ENCODE peak calls at places on chromosomes 1 and 21, in six cellular contexts. E is H9, M is colonic mucosa, A is heart left ventricle, R is SJCRH30, P is SK-N-SH. G is an unnamed sample.

GRCh38 chr1:30857062-30857461 is 51.5 kb downstream of the SDC3 start:
- DNase-seq in E (no peak), M (no peak), A (no peak), R (no peak), P (no peak), G (no peak)

GRCh38 chr21:27190601-27191000 is 223.7 kb upstream of the ADAMTS5 start:
- DNase-seq in E (no peak), M (no peak), A (no peak), R (no peak), P (no peak), G (no peak)

GRCh38 chr21:43308511-43309283 is 118.2 kb downstream of the SIK1 start:
- DNase-seq in E (no peak), M (no peak), A (peak; percentile 18), R (no peak), P (no peak), G (no peak)

GRCh38 chr1:199121047-199121446 is 482.2 kb downstream of the PTPRC start:
- DNase-seq in E (no peak), M (no peak), A (no peak), R (no peak), P (no peak), G (no peak)

GRCh38 chr1:27296773-27297214 is 25.2 kb upstream of the TMEM222 start:
- DNase-seq in E (peak; percentile 75), M (peak; percentile 77), A (peak; percentile 67), R (peak; percentile 69), P (peak; percentile 75), G (peak; percentile 77)

GRCh38 chr1:67818725-67819301 is 14.5 kb downstream of the GNG12 start:
- DNase-seq in E (no peak), M (peak; percentile 70), A (no peak), R (no peak), P (no peak), G (no peak)

GRCh38 chr1:89552481-89553194 is 28.0 kb downstream of the LRRC8B start:
- DNase-seq in E (no peak), M (no peak), A (no peak), R (no peak), P (no peak), G (no peak)

GRCh38 chr1:38296047-38296446 is 249.5 kb upstream of the POU3F1 start:
- DNase-seq in E (no peak), M (no peak), A (no peak), R (no peak), P (no peak), G (no peak)

GRCh38 chr1:218266356-218266755 is 18.7 kb upstream of the RRP15 start:
- DNase-seq in E (no peak), M (no peak), A (no peak), R (no peak), P (no peak), G (no peak)

GRCh38 chr1:147717051-147717705 is 43.2 kb downstream of the GJA5 start:
- DNase-seq in E (no peak), M (peak; percentile 90), A (no peak), R (no peak), P (no peak), G (no peak)

GRCh38 chr1:89822999-89823628 is 2.3 kb downstream of the LRRC8D start:
- DNase-seq in E (no peak), M (no peak), A (no peak), R (no peak), P (no peak), G (no peak)

GRCh38 chr1:158329807-158330206 is 1.5 kb downstream of the CD1B start:
- DNase-seq in E (no peak), M (no peak), A (no peak), R (no peak), P (no peak), G (no peak)

GRCh38 chr1:202255343-202255742 is 61.7 kb downstream of the LGR6 start:
- DNase-seq in E (no peak), M (no peak), A (no peak), R (no peak), P (no peak), G (no peak)

GRCh38 chr1:49187054-49187453 is 410.4 kb upstream of the BEND5 start:
- DNase-seq in E (no peak), M (no peak), A (no peak), R (no peak), P (no peak), G (no peak)

DNA sequence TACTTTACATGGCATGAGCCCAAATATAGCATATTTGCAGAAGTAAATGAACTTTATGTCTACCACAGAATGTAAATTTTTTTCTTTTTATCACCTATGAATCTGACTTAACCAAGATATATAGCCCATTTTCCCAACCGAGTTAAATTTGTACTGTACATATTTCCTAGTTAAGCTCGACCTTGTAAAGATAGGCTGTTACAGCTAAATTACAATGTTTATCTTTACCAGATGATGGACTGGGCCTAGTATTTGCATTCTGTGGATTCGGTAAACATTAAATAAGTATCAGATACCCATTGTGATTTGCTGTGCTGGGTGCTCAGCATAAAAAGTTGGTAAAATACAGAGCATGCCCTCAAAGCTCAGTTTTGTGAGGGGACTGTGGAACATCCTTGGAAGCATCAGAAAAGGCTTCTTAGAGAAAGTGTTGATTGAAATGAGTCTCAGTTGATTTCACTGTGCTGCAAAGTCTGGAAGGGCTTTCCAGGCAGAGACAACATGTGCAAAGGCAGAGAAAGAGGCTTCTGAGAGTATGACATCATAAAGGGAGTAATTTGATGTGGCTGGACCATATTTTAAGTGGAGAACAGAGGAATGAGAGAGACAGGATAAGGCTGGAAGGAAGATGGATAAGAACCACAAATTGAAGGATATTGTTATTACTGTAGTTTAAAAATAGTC is 27.4 kb downstream of the MORC3 start:
- DNase-seq in E (no peak), M (no peak), A (no peak), R (no peak), P (no peak), G (no peak)
- H3K4me1 ChIP-seq in E (no peaks in the 10 kb centered on the region), M (no peaks in the 10 kb centered on the region), A (no peaks in the 10 kb centered on the region), R (no peaks in the 10 kb centered on the region), P (peaks cover 11% of the 10 kb centered on the region), G (no peaks in the 10 kb centered on the region)

DNA sequence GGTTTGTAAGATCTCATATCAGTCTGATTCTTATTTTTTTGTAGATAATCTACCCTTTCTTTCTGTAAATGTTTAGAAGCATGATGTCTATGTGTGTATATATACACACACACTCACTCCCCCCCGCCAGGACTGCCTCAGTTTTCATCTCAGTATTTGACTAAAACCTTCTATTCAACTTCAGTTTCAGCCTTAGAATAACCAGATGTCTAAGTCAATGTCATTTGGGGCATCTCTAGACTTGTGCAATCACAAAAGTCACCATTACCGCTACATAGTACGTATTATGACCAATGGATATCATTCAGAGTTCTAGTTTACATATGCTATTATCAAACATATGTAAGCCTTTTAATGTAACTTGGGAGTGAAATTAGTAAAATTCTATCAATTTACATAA is 53.3 kb upstream of the BOLA1 start:
- DNase-seq in E (no peak), M (peak; percentile 16), A (no peak), R (no peak), P (no peak), G (no peak)
- H3K4me1 ChIP-seq in E (peaks cover 6% of the 10 kb centered on the region), M (peaks cover 11% of the 10 kb centered on the region), A (peaks cover 29% of the 10 kb centered on the region), R (peaks cover 6% of the 10 kb centered on the region), P (peaks cover 13% of the 10 kb centered on the region), G (peaks cover 31% of the 10 kb centered on the region)

GRCh38 chr1:207867136-207868081 is 43.5 kb downstream of the CD34 start:
- DNase-seq in E (no peak), M (peak; percentile 65), A (peak; percentile 77), R (no peak), P (peak; percentile 22), G (peak; percentile 42)

GRCh38 chr1:207868252-207868768 is 42.6 kb downstream of the CD34 start:
- DNase-seq in E (no peak), M (peak; percentile 81), A (peak; percentile 60), R (no peak), P (peak; percentile 54), G (peak; percentile 38)

GRCh38 chr1:207868769-207869721 is 41.9 kb downstream of the CD34 start:
- DNase-seq in E (peak; percentile 75), M (peak; percentile 81), A (peak; percentile 87), R (peak; percentile 61), P (peak; percentile 93), G (peak; percentile 82)

GRCh38 chr1:207863893-207864535 is 46.9 kb downstream of the CD34 start:
- DNase-seq in E (no peak), M (no peak), A (peak; percentile 52), R (no peak), P (no peak), G (no peak)

DNA sequence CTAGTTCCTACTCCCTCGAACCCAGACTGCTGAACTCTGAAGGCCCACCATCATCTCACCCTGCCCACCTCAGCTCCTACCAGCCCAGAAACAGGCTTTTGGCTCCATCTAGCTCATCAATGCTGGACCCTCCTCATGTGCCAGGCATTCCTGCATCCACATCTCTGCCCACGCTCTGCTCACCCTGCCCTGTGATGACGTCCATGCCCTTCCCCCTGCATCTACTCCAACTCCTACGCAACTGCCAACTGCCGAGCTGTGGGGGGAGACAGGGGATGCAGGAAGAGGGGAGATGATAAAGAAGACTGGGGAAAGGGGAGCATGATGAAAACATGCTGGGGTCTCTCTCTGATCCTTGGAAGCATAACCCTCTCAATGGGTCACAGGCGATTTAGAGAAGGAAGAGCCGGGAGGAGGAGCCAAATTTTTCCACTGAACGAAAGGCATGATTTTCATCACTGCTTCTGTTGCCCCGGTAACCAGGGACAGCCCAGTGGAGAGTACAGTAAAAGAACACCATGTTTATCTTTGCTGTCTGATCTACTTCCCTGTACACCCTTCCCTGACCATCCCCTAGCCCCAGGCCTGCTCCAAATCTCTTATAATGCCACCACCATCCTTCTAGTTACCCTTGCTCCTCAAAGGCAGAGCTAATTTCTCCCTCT is 44.3 kb downstream of the CD34 start:
- DNase-seq in E (no peak), M (peak; percentile 63), A (peak; percentile 75), R (no peak), P (peak; percentile 60), G (no peak)
- H3K4me1 ChIP-seq in E (no peaks in the 10 kb centered on the region), M (peaks cover 16% of the 10 kb centered on the region), A (peaks cover 57% of the 10 kb centered on the region), R (no peaks in the 10 kb centered on the region), P (no peaks in the 10 kb centered on the region), G (peaks cover 69% of the 10 kb centered on the region)

GRCh38 chr1:21622466-21623315 is 46.5 kb downstream of the RAP1GAP start:
- DNase-seq in E (peak; percentile 59), M (peak; percentile 66), A (no peak), R (no peak), P (peak; percentile 94), G (no peak)

GRCh38 chr1:21620461-21620860 is 48.7 kb downstream of the RAP1GAP start:
- DNase-seq in E (no peak), M (no peak), A (peak; percentile 52), R (no peak), P (peak; percentile 75), G (no peak)

GRCh38 chr1:21620011-21620410 is 49.1 kb downstream of the RAP1GAP start:
- DNase-seq in E (no peak), M (no peak), A (no peak), R (no peak), P (no peak), G (no peak)

GRCh38 chr1:21621761-21622436 is 47.3 kb downstream of the RAP1GAP start:
- DNase-seq in E (no peak), M (no peak), A (no peak), R (no peak), P (no peak), G (no peak)

GRCh38 chr1:21621051-21621450 is 48.1 kb downstream of the RAP1GAP start:
- DNase-seq in E (no peak), M (no peak), A (no peak), R (no peak), P (no peak), G (no peak)
- H3K4me1 ChIP-seq in E (peaks cover 6% of the 10 kb centered on the region), M (no peaks in the 10 kb centered on the region), A (no peaks in the 10 kb centered on the region), R (peaks cover 27% of the 10 kb centered on the region), P (no peaks in the 10 kb centered on the region), G (no peaks in the 10 kb centered on the region)

G was measured in heart right ventricle.